ENCODE peak calls at places on chromosome 22, in four cellular contexts. One of them, this sample, is unnamed.

GRCh38 chr22:44389181-44389580 is 76.4 kb upstream of the SHISAL1 start:
- DNase-seq in spleen: peak; percentile 57
- DNase-seq in ascending aorta: no peak
- DNase-seq in ovary: no peak
- DNase-seq in this sample: no peak

GRCh38 chr22:29710922-29711593 is 8.7 kb upstream of the CABP7 start:
- DNase-seq in spleen: peak; percentile 87
- DNase-seq in ascending aorta: no peak
- DNase-seq in ovary: no peak
- DNase-seq in this sample: no peak

GRCh38 chr22:19136915-19137314 is 5.8 kb downstream of the TSSK2 start:
- DNase-seq in spleen: peak; percentile 56
- DNase-seq in ovary: no peak
- DNase-seq in ascending aorta: no peak
- DNase-seq in this sample: no peak

GRCh38 chr22:17774206-17774927 is at the start of gene BID:
- DNase-seq in ascending aorta: no peak
- DNase-seq in ovary: peak; percentile 56
- DNase-seq in spleen: peak; percentile 96
- DNase-seq in this sample: no peak

GRCh38 chr22:39947488-39948216 is 12.5 kb upstream of the TMA7B start:
- DNase-seq in ascending aorta: no peak
- DNase-seq in spleen: no peak
- DNase-seq in ovary: no peak
- DNase-seq in this sample: no peak

GRCh38 chr22:44870021-44870420 is 117.6 kb downstream of the ARHGAP8 start:
- DNase-seq in ascending aorta: no peak
- DNase-seq in ovary: no peak
- DNase-seq in spleen: no peak
- DNase-seq in this sample: no peak

GRCh38 chr22:17860220-17860965 is 86.1 kb upstream of the BID start:
- DNase-seq in ascending aorta: no peak
- DNase-seq in ovary: no peak
- DNase-seq in spleen: no peak
- DNase-seq in this sample: no peak

GRCh38 chr22:27809226-27809625 is 7.7 kb upstream of the MN1 start:
- DNase-seq in ascending aorta: no peak
- DNase-seq in spleen: no peak
- DNase-seq in ovary: no peak
- DNase-seq in this sample: no peak

GRCh38 chr22:45181240-45181639 is 17.5 kb downstream of the NUP50 start:
- DNase-seq in ovary: no peak
- DNase-seq in ascending aorta: no peak
- DNase-seq in spleen: no peak
- DNase-seq in this sample: no peak

GRCh38 chr22:48650323-48651035 is 1177.2 kb downstream of the BRD1 start:
- DNase-seq in spleen: no peak
- DNase-seq in ascending aorta: no peak
- DNase-seq in ovary: no peak
- DNase-seq in this sample: no peak

GRCh38 chr22:37940698-37941376 is 12.6 kb downstream of the C22orf23 start:
- DNase-seq in ovary: no peak
- DNase-seq in spleen: no peak
- DNase-seq in ascending aorta: no peak
- DNase-seq in this sample: no peak

GRCh38 chr22:45844949-45845613 is 131.9 kb downstream of the WNT7B start:
- DNase-seq in spleen: no peak
- DNase-seq in ovary: no peak
- DNase-seq in ascending aorta: no peak
- DNase-seq in this sample: no peak

GRCh38 chr22:50418624-50419023 is 56.2 kb downstream of the SBF1 start:
- DNase-seq in spleen: no peak
- DNase-seq in ascending aorta: no peak
- DNase-seq in ovary: no peak
- DNase-seq in this sample: no peak

GRCh38 chr22:42959472-42960145 is 55.3 kb downstream of the PACSIN2 start:
- DNase-seq in ascending aorta: peak; percentile 85
- DNase-seq in ovary: no peak
- DNase-seq in spleen: no peak
- DNase-seq in this sample: no peak

GRCh38 chr22:50530280-50530856 is 556 bp upstream of the TYMP start:
- DNase-seq in ascending aorta: peak; percentile 88
- DNase-seq in ovary: peak; percentile 72
- DNase-seq in spleen: peak; percentile 97
- DNase-seq in this sample: no peak

GRCh38 chr22:46045459-46046298 is 68.7 kb upstream of the WNT7B start:
- DNase-seq in spleen: peak; percentile 80
- DNase-seq in ascending aorta: peak; percentile 73
- DNase-seq in ovary: peak; percentile 53
- DNase-seq in this sample: peak; percentile 16

GRCh38 chr22:49152146-49152929 is 675.3 kb downstream of the BRD1 start:
- DNase-seq in ascending aorta: no peak
- DNase-seq in ovary: no peak
- DNase-seq in spleen: peak; percentile 41
- DNase-seq in this sample: no peak

GRCh38 chr22:49497266-49497665 is 330.4 kb downstream of the BRD1 start:
- DNase-seq in ascending aorta: no peak
- DNase-seq in ovary: no peak
- DNase-seq in spleen: no peak
- DNase-seq in this sample: no peak

GRCh38 chr22:32644252-32645100 is 157.0 kb upstream of the TIMP3 start:
- DNase-seq in ascending aorta: peak; percentile 75
- DNase-seq in ovary: peak; percentile 55
- DNase-seq in spleen: peak; percentile 82
- DNase-seq in this sample: no peak

GRCh38 chr22:46052801-46053562 is 76.0 kb upstream of the WNT7B start:
- DNase-seq in ascending aorta: peak; percentile 71
- DNase-seq in ovary: peak; percentile 56
- DNase-seq in spleen: peak; percentile 89
- DNase-seq in this sample: peak; percentile 27

GRCh38 chr22:25134028-25134427 is 65.6 kb upstream of the CRYBB3 start:
- DNase-seq in ovary: no peak
- DNase-seq in spleen: no peak
- DNase-seq in ascending aorta: no peak
- DNase-seq in this sample: no peak

GRCh38 chr22:43592470-43592869 is 180.7 kb downstream of the MPPED1 start:
- DNase-seq in ascending aorta: no peak
- DNase-seq in ovary: no peak
- DNase-seq in spleen: no peak
- DNase-seq in this sample: no peak

GRCh38 chr22:46674367-46674781 is 54.2 kb downstream of the GRAMD4 start:
- DNase-seq in spleen: peak; percentile 94
- DNase-seq in ascending aorta: peak; percentile 82
- DNase-seq in ovary: no peak
- DNase-seq in this sample: peak; percentile 40

GRCh38 chr22:28896611-28897010 is 13.2 kb downstream of the ZNRF3 start:
- DNase-seq in ascending aorta: no peak
- DNase-seq in ovary: no peak
- DNase-seq in spleen: no peak
- DNase-seq in this sample: no peak

GRCh38 chr22:49291169-49291568 is 536.5 kb downstream of the BRD1 start:
- DNase-seq in spleen: peak; percentile 54
- DNase-seq in ovary: no peak
- DNase-seq in ascending aorta: peak; percentile 43
- DNase-seq in this sample: no peak

GRCh38 chr22:50296658-50297490 is 10.6 kb downstream of the PLXNB2 start:
- DNase-seq in spleen: no peak
- DNase-seq in ovary: no peak
- DNase-seq in ascending aorta: no peak
- DNase-seq in this sample: no peak

GRCh38 chr22:44224166-44224565 is 43.4 kb downstream of the PARVG start:
- DNase-seq in ascending aorta: no peak
- DNase-seq in ovary: no peak
- DNase-seq in spleen: no peak
- DNase-seq in this sample: no peak

GRCh38 chr22:43308451-43309235 is 34.5 kb downstream of the SCUBE1 start:
- DNase-seq in ascending aorta: no peak
- DNase-seq in ovary: no peak
- DNase-seq in spleen: no peak
- DNase-seq in this sample: no peak

GRCh38 chr22:39207141-39208012 is 37.4 kb downstream of the PDGFB start:
- DNase-seq in ascending aorta: peak; percentile 51
- DNase-seq in spleen: peak; percentile 37
- DNase-seq in ovary: no peak
- DNase-seq in this sample: no peak

DNA sequence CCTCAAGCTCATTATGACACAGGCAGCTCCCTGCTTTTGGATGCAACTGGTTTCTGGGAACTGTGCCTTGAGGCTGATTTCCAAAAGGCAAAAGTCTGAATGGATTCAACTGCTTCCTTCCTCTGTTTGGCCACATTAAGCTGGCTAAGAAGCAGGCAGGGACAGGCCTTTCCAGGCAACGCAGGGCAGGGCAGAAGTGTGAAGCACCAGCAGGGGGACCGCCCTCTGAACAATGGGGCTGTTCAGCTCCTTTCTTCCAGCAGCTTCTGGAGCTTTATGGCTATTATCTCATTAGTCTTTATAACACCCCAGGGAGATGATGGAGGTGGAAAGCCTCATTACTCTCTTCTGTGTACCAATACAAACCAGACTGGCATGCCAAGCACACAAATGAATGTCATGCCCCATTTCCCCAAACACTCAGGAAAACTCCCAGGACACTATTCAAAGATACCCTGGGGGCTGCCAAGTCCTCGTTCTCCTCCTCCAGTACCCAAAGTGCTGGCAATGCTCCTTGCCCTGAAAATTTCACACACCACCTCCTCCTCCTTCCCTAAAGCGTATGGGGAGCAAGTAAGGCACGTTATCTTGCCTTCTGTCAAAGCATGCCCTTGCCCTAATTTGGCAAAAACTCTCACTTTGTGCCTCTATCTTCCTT is 21.3 kb downstream of the MORC2 start:
- DNase-seq in ascending aorta: peak; percentile 87
- DNase-seq in spleen: no peak
- DNase-seq in ovary: no peak
- DNase-seq in this sample: no peak
- TF ChIP-seq CTCF in ascending aorta: peak; percentile 35
- TF ChIP-seq CTCF in spleen: no peak
- TF ChIP-seq CTCF in ovary: no peak
- TF ChIP-seq CTCF in this sample: no peak

DNA sequence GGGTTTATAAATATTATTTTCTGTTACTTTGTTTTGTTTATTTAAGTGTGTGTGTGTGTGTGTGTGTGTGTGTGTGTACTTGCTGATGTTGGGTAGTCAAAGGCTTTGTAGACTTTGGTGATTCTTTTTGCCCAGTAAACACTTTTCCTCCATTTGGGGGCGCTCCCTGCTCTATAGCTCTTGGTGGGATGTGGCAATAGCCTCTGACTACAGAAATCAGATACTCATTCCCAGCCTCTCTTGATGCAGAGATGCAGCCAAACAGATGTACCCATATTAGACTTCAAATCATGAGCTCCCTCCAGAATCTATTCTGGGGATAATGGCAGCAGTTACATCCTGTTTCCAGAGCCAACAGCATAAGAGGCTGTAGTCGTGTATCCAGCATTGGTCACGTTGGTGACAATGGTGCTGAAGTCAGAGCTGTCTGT is 33.4 kb upstream of the APOL5 start:
- DNase-seq in spleen: no peak
- DNase-seq in ascending aorta: no peak
- DNase-seq in ovary: no peak
- DNase-seq in this sample: no peak
- TF ChIP-seq CTCF in spleen: no peak
- TF ChIP-seq CTCF in ascending aorta: no peak
- TF ChIP-seq CTCF in ovary: no peak
- TF ChIP-seq CTCF in this sample: no peak

DNA sequence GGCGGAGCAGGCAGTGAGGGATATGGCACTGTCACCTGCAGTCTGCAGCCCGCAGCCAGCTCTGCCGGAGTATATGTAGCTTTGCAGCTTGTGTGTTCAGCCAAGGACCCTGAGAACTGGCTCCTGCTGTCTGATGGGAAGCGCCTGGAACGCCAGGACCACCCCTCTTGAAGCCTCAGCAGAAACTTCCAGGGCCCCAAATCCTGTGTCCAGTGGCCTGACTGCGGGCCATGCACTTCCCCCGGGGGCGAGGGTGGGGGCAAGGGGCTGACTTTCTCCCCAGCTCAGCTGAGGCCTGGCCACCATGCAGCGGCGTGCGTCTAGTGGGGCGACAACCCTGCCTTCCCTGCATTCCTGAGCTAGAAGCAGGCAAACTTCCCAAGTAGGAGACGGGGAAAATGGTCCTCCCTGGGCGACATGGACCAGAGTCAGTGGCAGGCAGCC is 32.3 kb downstream of the PISD start:
- DNase-seq in spleen: peak; percentile 86
- DNase-seq in ascending aorta: no peak
- DNase-seq in ovary: no peak
- DNase-seq in this sample: no peak
- TF ChIP-seq CTCF in spleen: no peak
- TF ChIP-seq CTCF in ascending aorta: no peak
- TF ChIP-seq CTCF in ovary: no peak
- TF ChIP-seq CTCF in this sample: no peak

GRCh38 chr22:22378446-22379415 is 129.8 kb downstream of the ZNF280B start:
- DNase-seq in ascending aorta: no peak
- DNase-seq in ovary: no peak
- DNase-seq in spleen: no peak
- DNase-seq in this sample: no peak

GRCh38 chr22:22376352-22376706 is 131.7 kb downstream of the VPREB1 start:
- DNase-seq in spleen: no peak
- DNase-seq in ovary: no peak
- DNase-seq in ascending aorta: no peak
- DNase-seq in this sample: no peak

GRCh38 chr22:22384267-22384666 is 124.3 kb downstream of the ZNF280B start:
- DNase-seq in ascending aorta: no peak
- DNase-seq in ovary: no peak
- DNase-seq in spleen: no peak
- DNase-seq in this sample: no peak

GRCh38 chr22:22377335-22377734 is 131.2 kb downstream of the ZNF280B start:
- DNase-seq in ovary: no peak
- DNase-seq in spleen: no peak
- DNase-seq in ascending aorta: no peak
- DNase-seq in this sample: no peak

DNA sequence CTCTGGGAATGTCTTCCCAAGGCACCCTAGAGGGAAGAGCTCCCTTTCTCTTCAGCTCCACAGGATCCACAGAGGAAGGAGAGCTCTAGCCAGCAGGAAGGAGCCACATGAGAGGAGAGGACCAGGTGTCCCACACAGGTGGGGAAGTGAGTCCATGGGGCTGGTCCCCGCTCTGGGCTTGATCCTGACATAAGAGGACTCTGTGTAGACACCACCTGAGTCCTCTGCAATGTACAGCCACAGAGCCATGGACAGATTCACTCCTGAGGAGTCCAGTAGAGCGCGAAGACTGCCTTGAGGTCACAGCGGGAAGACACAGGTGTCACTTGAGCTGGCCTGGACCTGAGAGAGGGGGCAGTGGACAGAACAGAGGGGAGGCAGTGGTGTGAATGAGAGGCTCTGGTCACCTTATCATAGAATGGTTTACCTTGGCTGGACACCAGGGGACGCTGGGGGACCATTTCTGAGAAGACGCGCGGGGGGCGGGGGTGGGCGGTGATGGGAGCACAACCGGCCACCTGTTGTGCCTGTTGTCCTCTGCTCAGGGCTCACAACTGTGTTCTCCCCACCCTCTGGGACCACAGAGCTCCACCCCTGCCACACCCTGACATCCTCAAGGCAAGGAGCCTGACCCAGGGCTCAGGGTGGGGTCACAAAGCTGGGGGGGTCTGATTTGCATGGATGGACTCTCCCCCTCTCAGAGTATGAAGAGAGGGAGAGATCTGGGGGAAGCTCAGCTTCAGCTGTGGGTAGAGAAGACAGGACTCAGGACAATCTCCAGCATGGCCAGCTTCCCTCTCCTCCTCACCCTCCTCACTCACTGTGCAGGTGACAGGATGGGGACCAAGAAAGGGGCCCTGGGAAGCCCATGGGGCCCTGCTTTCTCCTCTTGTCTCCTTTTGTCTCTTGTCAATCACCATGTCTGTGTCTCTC is 128.2 kb downstream of the ZNF280B start:
- DNase-seq in spleen: peak; percentile 90
- DNase-seq in ascending aorta: no peak
- DNase-seq in ovary: no peak
- DNase-seq in this sample: no peak
- TF ChIP-seq CTCF in spleen: peak; percentile 44
- TF ChIP-seq CTCF in ascending aorta: no peak
- TF ChIP-seq CTCF in ovary: no peak
- TF ChIP-seq CTCF in this sample: no peak